ENCODE peak calls at places on chromosomes 7 and 10, in four cellular contexts. One of them, this sample, is unnamed.

GRCh38 chr10:33791295-33791694 is 456.8 kb upstream of the NRP1 start:
- DNase-seq in H1: no peak
- DNase-seq in ovary: no peak
- DNase-seq in K562: no peak
- DNase-seq in this sample: no peak

GRCh38 chr10:127016331-127016730 is 111.1 kb downstream of the DOCK1 start:
- DNase-seq in H1: no peak
- DNase-seq in ovary: no peak
- DNase-seq in K562: no peak
- DNase-seq in this sample: peak

GRCh38 chr7:51249187-51249945 is 67.2 kb downstream of the COBL start:
- DNase-seq in H1: no peak
- DNase-seq in ovary: no peak
- DNase-seq in K562: no peak
- DNase-seq in this sample: no peak

GRCh38 chr10:103470755-103471653 is 8.0 kb downstream of the CALHM3 start:
- DNase-seq in H1: no peak
- DNase-seq in ovary: no peak
- DNase-seq in K562: peak
- DNase-seq in this sample: no peak

GRCh38 chr10:62054408-62054807 is 152.9 kb downstream of the ARID5B start:
- DNase-seq in H1: no peak
- DNase-seq in ovary: no peak
- DNase-seq in K562: no peak
- DNase-seq in this sample: no peak

GRCh38 chr7:148474421-148474820 is 116.1 kb upstream of the C7orf33 start:
- DNase-seq in H1: no peak
- DNase-seq in ovary: no peak
- DNase-seq in K562: no peak
- DNase-seq in this sample: no peak

GRCh38 chr10:97748116-97748515 is 11.2 kb downstream of the ZFYVE27 start:
- DNase-seq in H1: no peak
- DNase-seq in ovary: no peak
- DNase-seq in K562: no peak
- DNase-seq in this sample: no peak

GRCh38 chr7:90246184-90246583 is 1.2 kb downstream of the CFAP69 start:
- DNase-seq in H1: peak
- DNase-seq in ovary: no peak
- DNase-seq in K562: no peak
- DNase-seq in this sample: peak

GRCh38 chr7:44103941-44104879 is at the start of gene AEBP1:
- DNase-seq in H1: peak
- DNase-seq in ovary: peak
- DNase-seq in K562: peak
- DNase-seq in this sample: no peak

GRCh38 chr10:24385776-24386175 is 176.8 kb downstream of the KIAA1217 start:
- DNase-seq in H1: no peak
- DNase-seq in ovary: peak
- DNase-seq in K562: no peak
- DNase-seq in this sample: no peak

DNA sequence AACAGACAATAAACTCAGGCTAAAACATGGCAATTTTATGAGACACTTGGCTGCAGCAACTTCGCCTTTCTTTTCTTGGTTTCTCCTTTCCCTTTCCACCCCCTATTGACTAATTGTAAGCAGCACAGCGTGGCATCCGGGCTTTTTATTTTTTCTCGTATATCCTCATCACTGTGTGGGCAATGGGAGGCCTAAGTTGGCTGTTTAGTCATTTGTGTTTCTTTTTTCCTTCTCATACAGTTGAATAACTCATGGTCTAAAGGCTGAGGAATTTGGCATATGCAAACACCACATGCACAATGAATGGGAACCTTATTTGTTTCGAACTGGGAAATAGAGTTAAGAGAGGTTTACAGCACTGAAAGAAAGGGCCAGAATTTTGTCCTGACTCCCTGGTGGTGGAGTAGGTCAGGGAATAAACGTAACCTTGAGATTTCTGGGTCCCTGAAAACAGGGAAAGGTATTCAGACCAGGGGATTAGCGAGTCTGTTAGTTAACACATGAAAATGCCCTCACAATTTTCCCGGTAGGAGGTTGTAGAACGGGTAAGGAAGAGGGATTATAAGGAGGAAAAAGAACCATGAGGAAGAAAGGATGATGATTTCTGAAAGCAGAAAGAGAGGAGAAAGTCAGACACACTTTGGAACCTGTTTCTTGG is 858.3 kb downstream of the KCNMA1 start:
- DNase-seq in H1: peak
- DNase-seq in ovary: no peak
- DNase-seq in K562: no peak
- DNase-seq in this sample: no peak
- TF ChIP-seq CTCF in H1: peak
- TF ChIP-seq CTCF in ovary: no peak
- TF ChIP-seq CTCF in K562: no peak
- TF ChIP-seq CTCF in this sample: no peak

DNA sequence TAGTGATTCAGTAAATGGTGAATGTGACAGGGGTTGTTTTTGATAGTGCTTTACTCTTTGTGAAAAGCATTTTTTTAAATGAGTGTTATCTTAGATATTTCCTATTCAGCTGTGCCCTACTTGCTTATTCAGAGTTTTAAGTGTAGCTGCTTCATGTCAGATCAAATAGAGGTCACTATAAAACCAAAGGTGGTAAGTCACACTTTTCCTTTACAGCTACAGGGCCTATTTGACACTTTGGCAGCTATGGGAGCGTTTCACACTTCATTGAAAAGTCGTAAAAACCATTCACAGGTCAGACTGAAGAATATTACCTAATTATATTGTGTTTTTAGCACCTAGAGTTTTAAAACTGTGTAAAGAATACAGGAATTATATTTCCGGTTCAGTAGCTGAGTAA is 67.3 kb downstream of the ANKIB1 start:
- DNase-seq in H1: no peak
- DNase-seq in ovary: no peak
- DNase-seq in K562: no peak
- DNase-seq in this sample: no peak
- TF ChIP-seq EP300 in H1: no peak
- TF ChIP-seq EP300 in ovary: no peak
- TF ChIP-seq EP300 in K562: no peak
- TF ChIP-seq EP300 in this sample: no peak

DNA sequence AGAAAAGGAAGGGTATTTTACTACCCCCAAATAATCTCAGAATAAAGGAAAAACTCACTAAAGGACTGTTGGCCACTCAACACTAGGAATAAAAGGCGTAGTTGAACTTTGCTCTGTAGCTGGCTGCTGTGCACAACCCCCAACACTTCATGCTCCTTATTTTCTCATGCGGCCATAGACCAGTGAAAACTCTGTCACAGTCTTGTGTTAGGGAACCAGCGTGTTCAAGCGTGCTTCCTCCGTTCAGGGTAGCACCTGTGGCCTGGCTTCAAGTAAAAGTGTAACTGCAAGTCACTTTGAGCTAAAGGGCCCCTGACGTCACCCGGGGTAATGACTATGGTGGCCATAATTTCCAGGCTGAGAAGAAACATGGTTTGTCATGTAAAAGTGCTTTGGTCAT is 27.0 kb downstream of the BLNK start:
- DNase-seq in H1: no peak
- DNase-seq in ovary: no peak
- DNase-seq in K562: no peak
- DNase-seq in this sample: no peak
- TF ChIP-seq POLR2A in H1: no peak
- TF ChIP-seq POLR2A in ovary: no peak
- TF ChIP-seq POLR2A in K562: no peak
- TF ChIP-seq POLR2A in this sample: no peak

GRCh38 chr10:43420369-43421200 is 11.6 kb upstream of the HNRNPF start:
- DNase-seq in H1: peak
- DNase-seq in ovary: peak
- DNase-seq in K562: peak
- DNase-seq in this sample: peak
- TF ChIP-seq CTCF in H1: peak
- TF ChIP-seq CTCF in ovary: no peak
- TF ChIP-seq CTCF in K562: no peak
- TF ChIP-seq CTCF in this sample: no peak

This sample was measured in suprapubic skin.